ENCODE peak calls at places on chromosomes 11 and 22, in six cellular contexts. One of them, this sample, is unnamed.

GRCh38 chr22:49725516-49725915 is 102.2 kb downstream of the BRD1 start:
- DNase-seq in A549: no peak
- DNase-seq in transverse colon: no peak
- DNase-seq in Peyer's patch: no peak
- DNase-seq in adrenal gland: no peak
- DNase-seq in body of pancreas: no peak
- DNase-seq in this sample: no peak

GRCh38 chr11:77200869-77201268 is 72.8 kb downstream of the MYO7A start:
- DNase-seq in adrenal gland: no peak
- DNase-seq in Peyer's patch: no peak
- DNase-seq in A549: no peak
- DNase-seq in transverse colon: no peak
- DNase-seq in body of pancreas: no peak
- DNase-seq in this sample: no peak

GRCh38 chr11:3674189-3674588 is 3.0 kb upstream of the CHRNA10 start:
- DNase-seq in A549: no peak
- DNase-seq in transverse colon: no peak
- DNase-seq in Peyer's patch: no peak
- DNase-seq in body of pancreas: no peak
- DNase-seq in adrenal gland: no peak
- DNase-seq in this sample: peak

GRCh38 chr22:25126510-25126909 is 73.1 kb upstream of the CRYBB3 start:
- DNase-seq in adrenal gland: no peak
- DNase-seq in transverse colon: no peak
- DNase-seq in Peyer's patch: no peak
- DNase-seq in A549: no peak
- DNase-seq in body of pancreas: no peak
- DNase-seq in this sample: no peak

GRCh38 chr22:24337894-24338645 is 67.4 kb downstream of the SPECC1L start:
- DNase-seq in transverse colon: no peak
- DNase-seq in A549: no peak
- DNase-seq in body of pancreas: no peak
- DNase-seq in Peyer's patch: no peak
- DNase-seq in adrenal gland: no peak
- DNase-seq in this sample: no peak

GRCh38 chr11:44634401-44635281 is 69.2 kb downstream of the CD82 start:
- DNase-seq in Peyer's patch: no peak
- DNase-seq in A549: peak
- DNase-seq in transverse colon: peak
- DNase-seq in body of pancreas: peak
- DNase-seq in adrenal gland: peak
- DNase-seq in this sample: peak

GRCh38 chr11:35308157-35308556 is 111.2 kb downstream of the SLC1A2 start:
- DNase-seq in transverse colon: no peak
- DNase-seq in adrenal gland: peak
- DNase-seq in body of pancreas: no peak
- DNase-seq in A549: no peak
- DNase-seq in Peyer's patch: no peak
- DNase-seq in this sample: no peak

GRCh38 chr11:84524422-84525051 is 1102.6 kb downstream of the DLG2 start:
- DNase-seq in adrenal gland: no peak
- DNase-seq in Peyer's patch: no peak
- DNase-seq in A549: peak
- DNase-seq in transverse colon: no peak
- DNase-seq in body of pancreas: no peak
- DNase-seq in this sample: no peak

GRCh38 chr11:69280451-69280850 is 13.5 kb upstream of the MYEOV start:
- DNase-seq in transverse colon: no peak
- DNase-seq in body of pancreas: no peak
- DNase-seq in adrenal gland: no peak
- DNase-seq in Peyer's patch: no peak
- DNase-seq in A549: no peak
- DNase-seq in this sample: peak

GRCh38 chr11:1326435-1327063 is 17.1 kb upstream of the TOLLIP start:
- DNase-seq in A549: no peak
- DNase-seq in body of pancreas: no peak
- DNase-seq in transverse colon: no peak
- DNase-seq in adrenal gland: peak
- DNase-seq in Peyer's patch: no peak
- DNase-seq in this sample: no peak

GRCh38 chr22:24696551-24697001 is 77.9 kb downstream of the PIWIL3 start:
- DNase-seq in A549: no peak
- DNase-seq in adrenal gland: no peak
- DNase-seq in body of pancreas: no peak
- DNase-seq in transverse colon: no peak
- DNase-seq in Peyer's patch: no peak
- DNase-seq in this sample: no peak

GRCh38 chr11:73931039-73931645 is 19.7 kb upstream of the DNAJB13 start:
- DNase-seq in body of pancreas: peak
- DNase-seq in transverse colon: no peak
- DNase-seq in A549: peak
- DNase-seq in adrenal gland: peak
- DNase-seq in Peyer's patch: no peak
- DNase-seq in this sample: peak

GRCh38 chr22:45972091-45972867 is 4.7 kb downstream of the WNT7B start:
- DNase-seq in Peyer's patch: no peak
- DNase-seq in A549: no peak
- DNase-seq in body of pancreas: no peak
- DNase-seq in transverse colon: no peak
- DNase-seq in adrenal gland: no peak
- DNase-seq in this sample: no peak

GRCh38 chr11:10307411-10308207 is 2.7 kb downstream of the ADM start:
- DNase-seq in body of pancreas: peak
- DNase-seq in Peyer's patch: peak
- DNase-seq in transverse colon: peak
- DNase-seq in A549: peak
- DNase-seq in adrenal gland: peak
- DNase-seq in this sample: peak
- TF ChIP-seq POLR2A in body of pancreas: no peak
- TF ChIP-seq POLR2A in Peyer's patch: peak
- TF ChIP-seq POLR2A in transverse colon: peak
- TF ChIP-seq POLR2A in A549: peak
- TF ChIP-seq POLR2A in adrenal gland: peak
- TF ChIP-seq POLR2A in this sample: peak

GRCh38 chr22:41621099-41621910 is at the start of gene XRCC6:
- DNase-seq in body of pancreas: peak
- DNase-seq in A549: peak
- DNase-seq in Peyer's patch: peak
- DNase-seq in adrenal gland: peak
- DNase-seq in transverse colon: peak
- DNase-seq in this sample: peak

GRCh38 chr22:41620646-41621098 is at the start of gene DESI1:
- DNase-seq in transverse colon: no peak
- DNase-seq in Peyer's patch: no peak
- DNase-seq in adrenal gland: peak
- DNase-seq in A549: no peak
- DNase-seq in body of pancreas: peak
- DNase-seq in this sample: no peak

GRCh38 chr22:41621911-41622179 is 750 bp downstream of the XRCC6 start:
- DNase-seq in A549: no peak
- DNase-seq in transverse colon: no peak
- DNase-seq in Peyer's patch: no peak
- DNase-seq in body of pancreas: no peak
- DNase-seq in adrenal gland: no peak
- DNase-seq in this sample: no peak

GRCh38 chr22:41625577-41625976 is 4.5 kb downstream of the XRCC6 start:
- DNase-seq in body of pancreas: no peak
- DNase-seq in adrenal gland: peak
- DNase-seq in A549: no peak
- DNase-seq in transverse colon: no peak
- DNase-seq in Peyer's patch: no peak
- DNase-seq in this sample: no peak

GRCh38 chr22:41619979-41620645 is 731 bp downstream of the DESI1 start:
- DNase-seq in Peyer's patch: peak
- DNase-seq in adrenal gland: peak
- DNase-seq in body of pancreas: peak
- DNase-seq in transverse colon: peak
- DNase-seq in A549: no peak
- DNase-seq in this sample: no peak
- TF ChIP-seq POLR2A in Peyer's patch: no peak
- TF ChIP-seq POLR2A in adrenal gland: no peak
- TF ChIP-seq POLR2A in body of pancreas: no peak
- TF ChIP-seq POLR2A in transverse colon: no peak
- TF ChIP-seq POLR2A in A549: no peak
- TF ChIP-seq POLR2A in this sample: no peak

GRCh38 chr11:111841370-111842053 is 29.9 kb downstream of the ALG9 start:
- DNase-seq in A549: peak
- DNase-seq in Peyer's patch: peak
- DNase-seq in transverse colon: peak
- DNase-seq in body of pancreas: peak
- DNase-seq in adrenal gland: peak
- DNase-seq in this sample: peak
- TF ChIP-seq POLR2A in A549: no peak
- TF ChIP-seq POLR2A in Peyer's patch: no peak
- TF ChIP-seq POLR2A in transverse colon: no peak
- TF ChIP-seq POLR2A in body of pancreas: no peak
- TF ChIP-seq POLR2A in adrenal gland: no peak
- TF ChIP-seq POLR2A in this sample: no peak

DNA sequence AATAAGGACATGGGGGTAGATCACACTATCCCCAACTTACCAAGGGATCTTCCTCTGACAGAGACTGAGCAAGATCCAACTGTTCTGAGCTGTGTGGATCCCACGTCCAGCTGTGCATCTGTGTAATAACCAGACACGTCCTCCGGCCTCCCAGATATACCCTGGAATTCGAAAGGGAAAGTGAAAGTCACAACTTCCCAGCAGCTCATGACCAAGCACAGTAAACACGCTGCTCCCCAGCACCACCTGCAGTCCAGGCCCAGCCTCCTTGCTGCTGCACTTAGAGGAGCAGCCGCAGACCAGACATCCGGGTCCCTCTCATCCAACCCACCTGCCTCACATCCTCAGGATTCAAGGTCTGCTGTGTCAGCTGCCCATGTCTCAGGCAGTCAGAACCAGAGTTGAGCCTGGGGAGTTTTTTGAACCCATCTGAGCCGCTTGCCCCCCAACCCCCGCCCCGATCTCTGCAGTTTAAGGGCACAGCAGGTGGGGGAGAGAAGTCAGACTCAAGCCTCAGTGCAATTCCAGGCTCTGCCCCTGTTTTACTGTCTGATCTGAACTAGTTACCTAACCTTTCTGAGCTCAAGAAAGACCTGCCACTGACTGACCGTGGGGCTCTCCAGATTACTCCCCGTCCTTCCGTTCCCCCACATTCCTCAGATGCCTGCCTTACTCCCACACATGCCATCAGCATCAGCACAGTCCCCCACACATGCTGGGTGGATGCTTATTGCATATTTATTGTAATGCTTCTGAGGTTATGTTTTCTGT is at the start of gene APOL2:
- DNase-seq in adrenal gland: peak
- DNase-seq in A549: peak
- DNase-seq in body of pancreas: peak
- DNase-seq in transverse colon: peak
- DNase-seq in Peyer's patch: peak
- DNase-seq in this sample: peak
- TF ChIP-seq POLR2A in adrenal gland: peak
- TF ChIP-seq POLR2A in A549: no peak
- TF ChIP-seq POLR2A in body of pancreas: peak
- TF ChIP-seq POLR2A in transverse colon: peak
- TF ChIP-seq POLR2A in Peyer's patch: peak
- TF ChIP-seq POLR2A in this sample: no peak

DNA sequence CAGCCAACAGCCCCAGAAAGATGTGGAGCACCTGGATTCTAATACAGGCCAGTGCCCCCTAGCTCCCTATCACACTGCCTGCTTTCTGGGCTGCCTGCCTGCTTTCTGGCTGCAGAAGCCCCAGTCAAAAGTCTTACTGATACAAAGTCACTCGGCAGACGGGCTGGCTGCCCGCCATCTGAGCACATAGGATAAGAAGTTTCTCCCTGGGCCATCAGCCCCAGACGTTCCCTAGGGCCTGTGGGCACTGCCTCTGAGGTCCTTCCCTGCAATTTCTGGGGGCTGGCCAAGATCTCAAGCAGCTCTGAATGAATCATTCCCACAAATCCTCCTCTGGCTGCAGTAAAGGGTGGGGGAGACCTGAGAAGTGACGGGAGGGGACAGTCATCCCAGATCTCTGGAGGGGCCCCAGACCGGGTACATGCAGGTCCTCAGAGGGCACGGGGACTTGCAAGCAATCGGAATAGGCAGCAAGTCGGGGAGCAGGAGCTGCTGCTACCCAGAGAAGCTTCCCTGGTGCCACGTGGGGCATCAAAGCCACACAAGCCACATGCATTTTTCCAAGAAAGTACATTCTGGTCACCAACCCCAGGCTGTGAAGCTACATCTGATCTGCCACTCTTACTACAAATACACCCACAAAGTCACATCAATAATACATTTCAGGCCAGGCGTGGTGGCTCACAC is 4.7 kb downstream of the TPST2 start:
- DNase-seq in Peyer's patch: no peak
- DNase-seq in A549: no peak
- DNase-seq in transverse colon: no peak
- DNase-seq in body of pancreas: peak
- DNase-seq in adrenal gland: peak
- DNase-seq in this sample: peak
- TF ChIP-seq POLR2A in Peyer's patch: no peak
- TF ChIP-seq POLR2A in A549: no peak
- TF ChIP-seq POLR2A in transverse colon: no peak
- TF ChIP-seq POLR2A in body of pancreas: no peak
- TF ChIP-seq POLR2A in adrenal gland: peak
- TF ChIP-seq POLR2A in this sample: no peak

GRCh38 chr11:104892723-104893511 is 5.3 kb downstream of the CASP12 start:
- DNase-seq in adrenal gland: no peak
- DNase-seq in body of pancreas: no peak
- DNase-seq in Peyer's patch: no peak
- DNase-seq in transverse colon: no peak
- DNase-seq in A549: no peak
- DNase-seq in this sample: no peak
- TF ChIP-seq POLR2A in adrenal gland: no peak
- TF ChIP-seq POLR2A in body of pancreas: no peak
- TF ChIP-seq POLR2A in Peyer's patch: no peak
- TF ChIP-seq POLR2A in transverse colon: no peak
- TF ChIP-seq POLR2A in A549: no peak
- TF ChIP-seq POLR2A in this sample: no peak

This sample was measured in H54.